ENCODE peak calls at places on chromosomes 7 and 10, in four cellular contexts. One of them, this sample, is unnamed.
A peak's percentile ranks its signal among the peaks of the same experiment; 100 is the strongest.

GRCh38 chr10:7410800-7411670 is at the start of gene SFMBT2:
- DNase-seq in H9: peak; percentile 45
- DNase-seq in IMR-90: peak; percentile 49
- DNase-seq in H1: no peak
- DNase-seq in this sample: peak; percentile 91

GRCh38 chr7:47586925-47587324 is 5.0 kb upstream of the TNS3 start:
- DNase-seq in H9: no peak
- DNase-seq in IMR-90: no peak
- DNase-seq in H1: no peak
- DNase-seq in this sample: no peak

GRCh38 chr7:41817386-41817785 is 114.5 kb upstream of the INHBA start:
- DNase-seq in H9: no peak
- DNase-seq in IMR-90: peak; percentile 80
- DNase-seq in H1: no peak
- DNase-seq in this sample: no peak

GRCh38 chr10:103849880-103850571 is 5.3 kb downstream of the SH3PXD2A start:
- DNase-seq in H9: no peak
- DNase-seq in IMR-90: peak; percentile 93
- DNase-seq in H1: no peak
- DNase-seq in this sample: no peak

GRCh38 chr7:89002942-89003618 is 207.5 kb upstream of the TEX47 start:
- DNase-seq in H9: no peak
- DNase-seq in IMR-90: no peak
- DNase-seq in H1: no peak
- DNase-seq in this sample: no peak

GRCh38 chr7:32879460-32879859 is 12.1 kb downstream of the KBTBD2 start:
- DNase-seq in H9: no peak
- DNase-seq in IMR-90: no peak
- DNase-seq in H1: no peak
- DNase-seq in this sample: no peak

GRCh38 chr10:89644691-89644966 is 413 bp downstream of the PANK1 start:
- DNase-seq in H9: no peak
- DNase-seq in IMR-90: no peak
- DNase-seq in H1: no peak
- DNase-seq in this sample: no peak

GRCh38 chr10:34743804-34744203 is 71.3 kb downstream of the PARD3 start:
- DNase-seq in H9: no peak
- DNase-seq in IMR-90: peak; percentile 34
- DNase-seq in H1: no peak
- DNase-seq in this sample: no peak

GRCh38 chr7:111092406-111093160 is 1.7 kb downstream of the LRRN3 start:
- DNase-seq in H9: no peak
- DNase-seq in IMR-90: no peak
- DNase-seq in H1: no peak
- DNase-seq in this sample: no peak

GRCh38 chr10:29387269-29387668 is 98.4 kb downstream of the LYZL1 start:
- DNase-seq in H9: no peak
- DNase-seq in IMR-90: no peak
- DNase-seq in H1: no peak
- DNase-seq in this sample: no peak

GRCh38 chr7:82017334-82017943 is 247.6 kb upstream of the HGF start:
- DNase-seq in H9: no peak
- DNase-seq in IMR-90: peak; percentile 65
- DNase-seq in H1: no peak
- DNase-seq in this sample: peak; percentile 23

GRCh38 chr7:27686315-27686714 is 23.6 kb upstream of the HIBADH start:
- DNase-seq in H9: no peak
- DNase-seq in IMR-90: no peak
- DNase-seq in H1: no peak
- DNase-seq in this sample: no peak

GRCh38 chr10:80493482-80494021 is 39.4 kb downstream of the TSPAN14 start:
- DNase-seq in H9: no peak
- DNase-seq in IMR-90: no peak
- DNase-seq in H1: no peak
- DNase-seq in this sample: no peak

GRCh38 chr7:144720139-144720538 is 115.7 kb downstream of the TPK1 start:
- DNase-seq in H9: peak; percentile 57
- DNase-seq in IMR-90: no peak
- DNase-seq in H1: no peak
- DNase-seq in this sample: peak; percentile 92

GRCh38 chr7:30049173-30049572 is 21.0 kb downstream of the PLEKHA8 start:
- DNase-seq in H9: no peak
- DNase-seq in IMR-90: no peak
- DNase-seq in H1: no peak
- DNase-seq in this sample: no peak

GRCh38 chr10:71575934-71576801 is 143.4 kb downstream of the C10orf105 start:
- DNase-seq in H9: no peak
- DNase-seq in IMR-90: no peak
- DNase-seq in H1: no peak
- DNase-seq in this sample: peak; percentile 25

GRCh38 chr10:63554666-63555065 is 33.5 kb downstream of the REEP3 start:
- DNase-seq in H9: no peak
- DNase-seq in IMR-90: peak; percentile 91
- DNase-seq in H1: no peak
- DNase-seq in this sample: no peak

GRCh38 chr10:9342865-9343450 is 1288.5 kb downstream of the GATA3 start:
- DNase-seq in H9: no peak
- DNase-seq in IMR-90: peak; percentile 42
- DNase-seq in H1: no peak
- DNase-seq in this sample: peak; percentile 64

GRCh38 chr7:142940968-142941535 is 1.8 kb downstream of the LLCFC1 start:
- DNase-seq in H9: no peak
- DNase-seq in IMR-90: no peak
- DNase-seq in H1: no peak
- DNase-seq in this sample: no peak

GRCh38 chr7:25669954-25670841 is 441.9 kb upstream of the NPVF start:
- DNase-seq in H9: no peak
- DNase-seq in IMR-90: no peak
- DNase-seq in H1: no peak
- DNase-seq in this sample: no peak

GRCh38 chr7:105896407-105896842 is 20.0 kb upstream of the ATXN7L1 start:
- DNase-seq in H9: no peak
- DNase-seq in IMR-90: no peak
- DNase-seq in H1: no peak
- DNase-seq in this sample: no peak

GRCh38 chr7:108413782-108414492 is 42.3 kb downstream of the NRCAM start:
- DNase-seq in H9: peak; percentile 32
- DNase-seq in IMR-90: peak; percentile 5
- DNase-seq in H1: no peak
- DNase-seq in this sample: peak; percentile 82

GRCh38 chr10:57786331-57786730 is 481.4 kb downstream of the IPMK start:
- DNase-seq in H9: peak; percentile 28
- DNase-seq in IMR-90: no peak
- DNase-seq in H1: no peak
- DNase-seq in this sample: no peak

GRCh38 chr7:30303312-30304039 is 19.1 kb downstream of the ZNRF2 start:
- DNase-seq in H9: no peak
- DNase-seq in IMR-90: no peak
- DNase-seq in H1: no peak
- DNase-seq in this sample: no peak

GRCh38 chr10:105952153-105952552 is 1212.4 kb downstream of the SORCS1 start:
- DNase-seq in H9: peak; percentile 46
- DNase-seq in IMR-90: peak; percentile 27
- DNase-seq in H1: peak; percentile 27
- DNase-seq in this sample: peak; percentile 87

GRCh38 chr7:112452102-112452888 is 2.0 kb downstream of the IFRD1 start:
- DNase-seq in H9: peak; percentile 33
- DNase-seq in IMR-90: peak; percentile 42
- DNase-seq in H1: no peak
- DNase-seq in this sample: peak; percentile 88

DNA sequence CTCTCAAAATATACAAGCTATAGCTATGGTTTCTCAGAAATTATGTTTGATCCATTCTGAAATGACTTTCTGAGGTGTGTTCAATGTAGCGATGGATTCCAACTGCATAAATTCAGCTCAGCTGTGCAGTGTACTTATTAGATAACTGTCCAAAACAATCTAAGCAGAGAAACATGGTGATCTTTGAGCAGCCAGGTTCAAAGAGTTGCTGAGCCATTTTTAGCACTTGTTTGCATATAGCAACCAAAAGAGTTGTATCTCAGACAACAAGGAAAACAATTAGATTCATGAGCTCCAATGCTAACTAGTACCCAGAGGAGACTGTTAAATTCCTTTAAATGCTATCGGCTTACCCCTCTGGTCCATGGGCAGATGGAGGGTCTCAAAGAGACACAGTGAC is 15.9 kb upstream of the KCNIP2 start:
- DNase-seq in H9: no peak
- DNase-seq in IMR-90: no peak
- DNase-seq in H1: no peak
- DNase-seq in this sample: no peak
- H3K56ac ChIP-seq in H9: no peak overlapping the region
- H3K56ac ChIP-seq in IMR-90: no peak overlapping the region
- H3K56ac ChIP-seq in H1: no peak overlapping the region
- H3K56ac ChIP-seq in this sample: no peak overlapping the region

GRCh38 chr7:98329100-98329871 is 47.8 kb downstream of the BRI3 start:
- DNase-seq in H9: no peak
- DNase-seq in IMR-90: peak; percentile 16
- DNase-seq in H1: no peak
- DNase-seq in this sample: peak; percentile 70
- H4K8ac ChIP-seq in H9: no peak overlapping the region
- H4K8ac ChIP-seq in IMR-90: peak overlapping the region; percentile 60
- H4K8ac ChIP-seq in H1: no peak overlapping the region
- H4K8ac ChIP-seq in this sample: no peak overlapping the region

DNA sequence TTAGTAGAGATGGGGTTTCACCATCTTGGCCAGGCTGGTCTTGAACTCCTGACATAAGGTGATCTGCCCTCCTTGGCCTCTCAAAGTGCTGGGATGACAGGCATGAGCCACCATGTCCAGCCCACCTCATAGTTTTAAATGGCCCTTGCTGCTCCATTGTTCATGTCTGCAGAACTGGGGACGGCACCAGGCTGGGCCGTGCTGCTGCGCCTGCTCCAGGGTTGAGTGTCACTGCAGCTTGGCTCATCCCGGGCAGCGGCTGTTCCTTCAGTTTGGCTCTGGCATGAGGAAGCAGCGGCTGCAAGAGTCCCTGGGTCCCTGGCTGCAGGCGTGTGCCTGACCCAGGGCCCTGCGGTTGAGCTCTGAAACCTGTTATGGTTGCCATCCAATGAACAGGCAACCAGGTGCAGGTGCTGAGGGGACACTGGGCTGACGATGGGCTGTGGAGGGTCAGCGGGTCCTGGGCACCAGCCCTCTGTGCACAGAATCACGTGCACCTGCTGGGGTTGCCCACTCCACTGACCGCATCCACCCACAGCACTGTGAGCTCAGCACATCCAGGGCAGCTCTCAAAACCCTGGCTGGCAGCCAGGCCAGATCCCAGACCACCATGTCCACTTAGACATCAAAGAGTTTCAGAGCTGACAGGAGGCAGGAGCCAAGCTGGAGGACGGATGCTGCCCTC is 70.2 kb upstream of the PPP2R2D start:
- DNase-seq in H9: no peak
- DNase-seq in IMR-90: no peak
- DNase-seq in H1: no peak
- DNase-seq in this sample: no peak
- H3K56ac ChIP-seq in H9: no peak overlapping the region
- H3K56ac ChIP-seq in IMR-90: no peak overlapping the region
- H3K56ac ChIP-seq in H1: no peak overlapping the region
- H3K56ac ChIP-seq in this sample: no peak overlapping the region

GRCh38 chr7:43643842-43644241 is 60.9 kb downstream of the STK17A start:
- DNase-seq in H9: no peak
- DNase-seq in IMR-90: no peak
- DNase-seq in H1: no peak
- DNase-seq in this sample: no peak
- H4K8ac ChIP-seq in H9: no peak overlapping the region
- H4K8ac ChIP-seq in IMR-90: no peak overlapping the region
- H4K8ac ChIP-seq in H1: no peak overlapping the region
- H4K8ac ChIP-seq in this sample: no peak overlapping the region

GRCh38 chr10:61476529-61476928 is 23.3 kb upstream of the TMEM26 start:
- DNase-seq in H9: no peak
- DNase-seq in IMR-90: no peak
- DNase-seq in H1: no peak
- DNase-seq in this sample: no peak

GRCh38 chr10:61477469-61477868 is 24.3 kb upstream of the TMEM26 start:
- DNase-seq in H9: no peak
- DNase-seq in IMR-90: no peak
- DNase-seq in H1: no peak
- DNase-seq in this sample: no peak

GRCh38 chr10:61481597-61481996 is 28.4 kb upstream of the TMEM26 start:
- DNase-seq in H9: no peak
- DNase-seq in IMR-90: no peak
- DNase-seq in H1: no peak
- DNase-seq in this sample: no peak

GRCh38 chr10:61480226-61480625 is 27.0 kb upstream of the TMEM26 start:
- DNase-seq in H9: no peak
- DNase-seq in IMR-90: no peak
- DNase-seq in H1: no peak
- DNase-seq in this sample: no peak

DNA sequence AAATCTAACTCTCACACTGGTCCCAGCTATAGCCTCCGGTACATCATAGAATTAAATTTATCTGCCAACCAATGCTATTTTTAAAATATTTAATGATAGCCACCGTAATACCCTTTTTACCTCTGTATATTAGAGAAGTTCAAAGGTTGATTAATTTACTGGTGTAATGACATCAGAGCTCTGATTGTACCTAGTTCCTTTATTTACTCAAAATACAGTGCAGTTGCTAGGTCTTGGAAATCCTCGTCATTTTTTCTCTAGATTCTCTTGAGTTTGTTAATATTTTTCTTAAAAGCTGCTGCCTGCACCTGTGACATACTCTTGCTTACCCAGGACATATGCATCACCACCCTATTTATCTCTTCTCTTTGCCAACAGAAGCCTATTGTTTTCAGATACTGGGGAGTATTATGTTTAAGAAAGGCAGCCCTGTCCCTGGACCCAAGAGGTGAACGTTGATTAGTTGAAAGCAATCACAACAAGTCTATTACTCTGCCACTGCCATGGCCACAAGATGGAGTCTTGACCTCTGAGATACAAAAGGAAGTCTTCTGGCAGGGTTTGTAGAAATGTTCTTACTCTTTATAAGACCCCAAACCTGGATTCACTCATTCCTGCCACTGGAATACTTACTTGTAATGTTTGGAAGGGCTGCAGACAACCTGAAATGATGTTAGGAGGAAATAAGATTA is 25.6 kb upstream of the TMEM26 start:
- DNase-seq in H9: no peak
- DNase-seq in IMR-90: no peak
- DNase-seq in H1: no peak
- DNase-seq in this sample: peak; percentile 21
- H3K56ac ChIP-seq in H9: no peak overlapping the region
- H3K56ac ChIP-seq in IMR-90: no peak overlapping the region
- H3K56ac ChIP-seq in H1: no peak overlapping the region
- H3K56ac ChIP-seq in this sample: no peak overlapping the region